ENCODE peak calls at places on chromosomes 11 and 22, in eight cellular contexts. V is vagina, J is erythroblast, W is GM12892, A is right lobe of liver, G is suprapubic skin, E is ovary, T is IMR-90. O is an unnamed sample.

GRCh38 chr11:15670520-15671070 is 555.9 kb downstream of the INSC start:
- DNase-seq in V (peak; percentile 34), J (no peak), W (no peak), A (no peak), G (no peak), E (no peak), T (peak; percentile 19), O (no peak)

GRCh38 chr11:104183572-104183971 is 19.6 kb upstream of the PDGFD start:
- DNase-seq in V (no peak), J (no peak), W (no peak), A (no peak), G (no peak), E (no peak), T (peak; percentile 16), O (no peak)

GRCh38 chr11:77353131-77353530 is 51.6 kb upstream of the GDPD4 start:
- DNase-seq in V (no peak), J (no peak), W (no peak), A (no peak), G (no peak), E (no peak), T (no peak), O (no peak)

GRCh38 chr22:30655532-30655931 is 12.1 kb downstream of the DUSP18 start:
- DNase-seq in V (no peak), J (no peak), W (no peak), A (no peak), G (no peak), E (no peak), T (no peak), O (no peak)

GRCh38 chr22:37406836-37407235 is 20.4 kb downstream of the ELFN2 start:
- DNase-seq in V (no peak), J (no peak), W (no peak), A (peak; percentile 81), G (no peak), E (no peak), T (no peak), O (no peak)

GRCh38 chr11:10096987-10097386 is 197.0 kb downstream of the SBF2 start:
- DNase-seq in V (no peak), J (no peak), W (no peak), A (no peak), G (no peak), E (no peak), T (no peak), O (no peak)

GRCh38 chr11:8963569-8964323 is 496 bp downstream of the TMEM9B start:
- DNase-seq in V (peak; percentile 90), J (peak; percentile 92), W (peak; percentile 63), A (peak; percentile 86), G (peak; percentile 90), E (no peak), T (no peak), O (peak; percentile 93)

GRCh38 chr11:86292912-86293606 is 9.0 kb upstream of the HIKESHI start:
- DNase-seq in V (no peak), J (no peak), W (no peak), A (no peak), G (no peak), E (no peak), T (no peak), O (no peak)

GRCh38 chr11:115701284-115701875 is 197.2 kb upstream of the CADM1 start:
- DNase-seq in V (no peak), J (no peak), W (no peak), A (no peak), G (no peak), E (no peak), T (no peak), O (no peak)

GRCh38 chr22:33659423-33659822 is 260.9 kb downstream of the LARGE1 start:
- DNase-seq in V (peak; percentile 89), J (no peak), W (no peak), A (no peak), G (no peak), E (no peak), T (no peak), O (no peak)

GRCh38 chr22:45884201-45885067 is 92.5 kb downstream of the WNT7B start:
- DNase-seq in V (no peak), J (no peak), W (no peak), A (peak; percentile 17), G (peak; percentile 54), E (no peak), T (no peak), O (no peak)

GRCh38 chr11:11709447-11710239 is 87.8 kb upstream of the GALNT18 start:
- DNase-seq in V (no peak), J (no peak), W (no peak), A (no peak), G (no peak), E (no peak), T (no peak), O (no peak)

DNA sequence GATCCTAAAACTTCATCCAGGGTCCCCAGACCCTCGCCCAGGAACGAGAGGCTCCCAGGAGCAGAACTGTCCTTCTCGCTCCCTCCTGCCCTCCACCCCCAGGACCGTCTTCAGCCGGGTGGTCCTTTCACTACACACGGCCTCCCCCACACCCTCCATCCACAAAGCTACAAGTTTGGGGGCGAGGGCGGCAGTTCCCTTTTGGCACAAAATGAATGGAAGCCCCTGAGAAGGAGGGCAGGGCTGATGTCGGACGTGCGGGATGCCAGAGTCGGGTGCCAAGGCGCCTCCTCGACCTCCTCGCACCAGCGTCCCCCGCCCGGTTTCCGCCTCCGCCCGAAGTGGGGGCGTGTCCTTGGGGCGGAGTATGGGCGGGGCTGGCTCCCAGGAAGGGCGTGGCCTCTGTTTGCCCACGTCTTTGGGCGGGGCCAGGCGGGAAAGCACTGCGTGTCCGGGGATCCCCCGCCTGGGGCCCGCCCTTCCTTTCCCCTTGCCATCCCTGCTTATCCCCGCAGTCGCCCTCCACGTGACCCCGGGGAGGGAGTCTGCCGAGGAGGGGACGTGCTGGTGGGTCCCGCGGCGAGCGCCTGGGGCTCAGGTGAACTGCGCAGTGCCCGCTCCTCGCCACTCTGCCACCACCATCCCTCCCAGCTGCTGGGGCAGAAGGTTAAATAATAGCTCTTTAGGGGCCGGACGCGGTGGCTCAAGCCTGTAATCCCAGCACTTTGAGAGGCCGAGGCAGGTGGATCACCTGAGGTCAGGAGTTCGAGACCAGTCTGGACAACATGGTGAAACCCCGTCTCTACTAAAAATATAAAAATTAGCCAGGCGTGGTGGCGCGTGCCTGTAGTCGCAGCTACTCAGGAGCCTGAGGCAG is 918 bp upstream of the EFEMP2 start:
- DNase-seq in V (no peak), J (peak; percentile 95), W (peak; percentile 98), A (peak; percentile 97), G (peak; percentile 97), E (peak; percentile 99), T (peak; percentile 90), O (peak; percentile 93)
- TF ChIP-seq POLR2A in V (peak; percentile 94), J (peak; percentile 82), W (peak; percentile 69), A (peak; percentile 80), G (no peak), E (peak; percentile 90), T (peak; percentile 53), O (peak; percentile 93)

GRCh38 chr11:46279393-46280099 is 2.1 kb downstream of the CREB3L1 start:
- DNase-seq in V (no peak), J (no peak), W (no peak), A (no peak), G (no peak), E (peak; percentile 79), T (peak; percentile 80), O (no peak)

GRCh38 chr11:46285173-46285572 is 7.7 kb downstream of the CREB3L1 start:
- DNase-seq in V (no peak), J (no peak), W (no peak), A (no peak), G (no peak), E (no peak), T (no peak), O (no peak)

GRCh38 chr11:46277623-46278386 is at the start of gene CREB3L1:
- DNase-seq in V (no peak), J (no peak), W (peak; percentile 58), A (no peak), G (no peak), E (peak; percentile 66), T (no peak), O (no peak)

GRCh38 chr11:46278387-46279173 is 1.1 kb downstream of the CREB3L1 start:
- DNase-seq in V (no peak), J (peak; percentile 68), W (no peak), A (no peak), G (no peak), E (peak; percentile 70), T (peak; percentile 59), O (peak; percentile 82)

GRCh38 chr11:46281374-46281831 is 3.9 kb downstream of the CREB3L1 start:
- DNase-seq in V (no peak), J (no peak), W (no peak), A (no peak), G (no peak), E (no peak), T (peak; percentile 44), O (no peak)
- TF ChIP-seq POLR2A in V (no peak), J (no peak), W (no peak), A (no peak), G (no peak), E (no peak), T (no peak), O (no peak)

GRCh38 chr22:26743149-26743548 is 85.8 kb downstream of the MIAT start:
- DNase-seq in V (no peak), J (no peak), W (no peak), A (no peak), G (no peak), E (no peak), T (no peak), O (no peak)
- TF ChIP-seq POLR2A in V (no peak), J (no peak), W (no peak), A (no peak), G (no peak), E (no peak), T (no peak), O (no peak)

GRCh38 chr11:72409458-72409857 is 24.9 kb downstream of the CLPB start:
- DNase-seq in V (no peak), J (no peak), W (no peak), A (no peak), G (no peak), E (no peak), T (no peak), O (no peak)

GRCh38 chr11:72406536-72407507 is 27.5 kb downstream of the CLPB start:
- DNase-seq in V (peak; percentile 42), J (no peak), W (no peak), A (no peak), G (no peak), E (no peak), T (no peak), O (no peak)

GRCh38 chr11:72410956-72411355 is 23.4 kb downstream of the CLPB start:
- DNase-seq in V (no peak), J (no peak), W (no peak), A (no peak), G (no peak), E (no peak), T (no peak), O (no peak)

GRCh38 chr11:72413914-72414628 is 20.3 kb downstream of the CLPB start:
- DNase-seq in V (no peak), J (peak; percentile 92), W (peak; percentile 60), A (peak; percentile 88), G (peak; percentile 87), E (peak; percentile 86), T (peak; percentile 76), O (peak; percentile 76)

GRCh38 chr11:72411623-72412532 is 22.5 kb downstream of the CLPB start:
- DNase-seq in V (no peak), J (peak; percentile 87), W (no peak), A (no peak), G (no peak), E (no peak), T (no peak), O (no peak)
- TF ChIP-seq POLR2A in V (no peak), J (peak; percentile 30), W (no peak), A (peak; percentile 16), G (no peak), E (no peak), T (no peak), O (no peak)

O was measured in H54.